ENCODE peak calls at places on chromosomes 11 and 22, in six cellular contexts. M, S, K, B, I and X are unnamed samples.

GRCh38 chr11:27723685-27724084 is 23.4 kb upstream of the BDNF start:
- DNase-seq in M (peak), S (no peak), K (no peak), B (no peak), I (no peak), X (no peak)

GRCh38 chr11:36241512-36241911 is 47.7 kb downstream of the COMMD9 start:
- DNase-seq in M (no peak), S (no peak), K (no peak), B (no peak), I (no peak), X (no peak)

GRCh38 chr11:14318581-14318981 is 40.4 kb downstream of the RRAS2 start:
- DNase-seq in M (peak), S (no peak), K (no peak), B (no peak), I (peak), X (no peak)

GRCh38 chr11:119935341-119935925 is 202.5 kb downstream of the TRIM29 start:
- DNase-seq in M (no peak), S (no peak), K (no peak), B (no peak), I (no peak), X (no peak)

GRCh38 chr11:69444381-69445130 is 36.9 kb upstream of the LINC01488 start:
- DNase-seq in M (peak), S (peak), K (peak), B (no peak), I (peak), X (no peak)

GRCh38 chr11:61055776-61056175 is 46.5 kb upstream of the CD5 start:
- DNase-seq in M (no peak), S (no peak), K (no peak), B (no peak), I (no peak), X (no peak)

GRCh38 chr22:26214466-26214865 is 45.2 kb downstream of the SEZ6L start:
- DNase-seq in M (no peak), S (no peak), K (no peak), B (no peak), I (no peak), X (no peak)

GRCh38 chr22:38153821-38154562 is 27.6 kb downstream of the PLA2G6 start:
- DNase-seq in M (no peak), S (peak), K (no peak), B (no peak), I (peak), X (no peak)

GRCh38 chr22:49469896-49470740 is 357.6 kb downstream of the BRD1 start:
- DNase-seq in M (no peak), S (no peak), K (no peak), B (no peak), I (no peak), X (no peak)

GRCh38 chr11:83102806-83103205 is 31.1 kb upstream of the RAB30 start:
- DNase-seq in M (no peak), S (no peak), K (no peak), B (no peak), I (no peak), X (no peak)

GRCh38 chr22:32444068-32444467 is 20.2 kb downstream of the BPIFC start:
- DNase-seq in M (no peak), S (peak), K (no peak), B (no peak), I (peak), X (peak)

GRCh38 chr22:33811686-33812085 is 108.6 kb downstream of the LARGE1 start:
- DNase-seq in M (peak), S (no peak), K (peak), B (no peak), I (no peak), X (no peak)

GRCh38 chr11:123517559-123518364 is 87.7 kb downstream of the GRAMD1B start:
- DNase-seq in M (no peak), S (no peak), K (no peak), B (no peak), I (no peak), X (no peak)

GRCh38 chr11:93738647-93739081 is 2.6 kb downstream of the TAF1D start:
- DNase-seq in M (no peak), S (no peak), K (peak), B (no peak), I (no peak), X (no peak)

GRCh38 chr22:22171357-22172218 is 73.0 kb upstream of the VPREB1 start:
- DNase-seq in M (no peak), S (peak), K (peak), B (no peak), I (peak), X (no peak)

GRCh38 chr11:61725632-61726280 is 26.7 kb upstream of the MYRF start:
- DNase-seq in M (peak), S (no peak), K (peak), B (no peak), I (no peak), X (no peak)

GRCh38 chr11:70078095-70078795 is at the start of gene ANO1:
- DNase-seq in M (peak), S (no peak), K (no peak), B (no peak), I (peak), X (no peak)

GRCh38 chr11:33654594-33654993 is 46.0 kb downstream of the C11orf91 start:
- DNase-seq in M (no peak), S (no peak), K (no peak), B (no peak), I (no peak), X (no peak)

GRCh38 chr11:134275188-134275533 is 1.0 kb upstream of the GLB1L3 start:
- DNase-seq in M (no peak), S (no peak), K (no peak), B (no peak), I (no peak), X (no peak)
- H4K8ac ChIP-seq in M (no peak), S (no peak), K (no peak), B (no peak), I (no peak), X (no peak)

GRCh38 chr22:24144056-24144455 is 37.2 kb upstream of the SUSD2 start:
- DNase-seq in M (no peak), S (no peak), K (no peak), B (no peak), I (no peak), X (no peak)
- H3K14ac ChIP-seq in M (peak), S (no peak), K (no peak), B (no peak), I (no peak), X (no peak)

GRCh38 chr11:126354631-126355323 is 709 bp upstream of the ST3GAL4 start:
- DNase-seq in M (no peak), S (no peak), K (no peak), B (no peak), I (no peak), X (no peak)
- H4K8ac ChIP-seq in M (peak), S (no peak), K (peak), B (peak), I (peak), X (no peak)

DNA sequence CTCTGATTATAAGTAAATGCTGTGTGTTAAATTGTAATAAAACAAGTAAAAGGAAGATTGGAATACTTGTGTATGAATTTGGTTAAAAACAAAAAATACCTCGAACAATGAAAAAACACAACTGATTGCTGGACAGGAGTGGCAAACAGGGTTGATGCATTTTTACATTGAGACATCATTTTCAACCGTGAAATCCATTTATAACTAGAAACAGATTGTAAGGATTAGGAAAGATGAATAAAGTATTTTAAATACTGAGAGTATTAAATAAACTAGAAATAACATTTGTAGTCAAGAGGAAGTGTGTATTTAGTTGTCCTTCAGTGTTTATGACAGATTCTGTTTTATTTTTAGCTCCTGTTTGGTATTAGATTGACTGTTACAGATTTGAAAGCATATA is 5.4 kb downstream of the ATM start:
- DNase-seq in M (no peak), S (no peak), K (no peak), B (no peak), I (no peak), X (no peak)
- H3K14ac ChIP-seq in M (no peak), S (no peak), K (no peak), B (no peak), I (no peak), X (no peak)

GRCh38 chr22:42269407-42270177 is 861 bp downstream of the TCF20 start:
- DNase-seq in M (no peak), S (peak), K (peak), B (no peak), I (peak), X (no peak)
- H4K8ac ChIP-seq in M (peak), S (no peak), K (no peak), B (peak), I (peak), X (no peak)

GRCh38 chr11:113322158-113322557 is 7.8 kb downstream of the TTC12 start:
- DNase-seq in M (no peak), S (no peak), K (no peak), B (no peak), I (no peak), X (no peak)

GRCh38 chr11:113316251-113316650 is 1.9 kb downstream of the TTC12 start:
- DNase-seq in M (no peak), S (no peak), K (no peak), B (no peak), I (no peak), X (no peak)

GRCh38 chr11:113314389-113315301 is at the start of gene TTC12:
- DNase-seq in M (peak), S (peak), K (peak), B (peak), I (peak), X (peak)

GRCh38 chr11:113317297-113317696 is 2.9 kb downstream of the TTC12 start:
- DNase-seq in M (no peak), S (no peak), K (no peak), B (no peak), I (no peak), X (no peak)

GRCh38 chr11:113319085-113319484 is 4.7 kb downstream of the TTC12 start:
- DNase-seq in M (no peak), S (no peak), K (no peak), B (no peak), I (no peak), X (no peak)
- H3K14ac ChIP-seq in M (no peak), S (no peak), K (no peak), B (no peak), I (no peak), X (no peak)

GRCh38 chr11:41392591-41392990 is 66.9 kb downstream of the LRRC4C start:
- DNase-seq in M (no peak), S (peak), K (no peak), B (no peak), I (no peak), X (peak)

GRCh38 chr11:41400124-41400523 is 59.3 kb downstream of the LRRC4C start:
- DNase-seq in M (no peak), S (no peak), K (no peak), B (no peak), I (no peak), X (no peak)

GRCh38 chr11:41398175-41398574 is 61.3 kb downstream of the LRRC4C start:
- DNase-seq in M (no peak), S (no peak), K (no peak), B (no peak), I (no peak), X (no peak)

DNA sequence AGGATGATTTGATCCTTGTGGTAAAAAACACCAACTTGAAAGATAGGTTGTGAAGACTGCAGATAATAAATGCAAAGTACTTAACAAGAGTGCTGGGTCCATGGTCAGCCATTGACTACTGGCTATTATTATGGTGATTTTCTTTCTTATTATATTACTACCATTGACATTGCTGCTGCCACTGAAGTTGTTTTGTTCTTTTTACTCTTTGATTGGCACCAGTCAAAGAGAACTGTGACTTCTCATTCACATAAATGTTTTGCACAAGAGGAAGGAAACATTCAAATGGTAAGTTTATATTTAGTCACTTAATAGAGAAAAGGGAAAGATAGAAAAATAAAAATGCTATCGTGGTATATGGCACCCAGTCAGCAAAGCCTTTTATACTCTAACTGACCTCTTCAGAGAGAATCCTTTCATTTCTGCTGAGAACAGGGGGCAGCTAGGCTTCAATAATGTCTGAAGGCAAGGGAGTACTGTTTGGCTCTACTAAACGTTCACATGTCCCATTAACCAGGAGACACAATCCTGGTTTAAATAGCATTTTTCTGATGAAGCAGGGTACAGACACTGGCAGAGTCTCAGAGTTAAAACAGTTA is 64.8 kb downstream of the LRRC4C start:
- DNase-seq in M (no peak), S (no peak), K (no peak), B (no peak), I (no peak), X (no peak)
- H4K8ac ChIP-seq in M (no peak), S (no peak), K (no peak), B (no peak), I (no peak), X (no peak)

DNA sequence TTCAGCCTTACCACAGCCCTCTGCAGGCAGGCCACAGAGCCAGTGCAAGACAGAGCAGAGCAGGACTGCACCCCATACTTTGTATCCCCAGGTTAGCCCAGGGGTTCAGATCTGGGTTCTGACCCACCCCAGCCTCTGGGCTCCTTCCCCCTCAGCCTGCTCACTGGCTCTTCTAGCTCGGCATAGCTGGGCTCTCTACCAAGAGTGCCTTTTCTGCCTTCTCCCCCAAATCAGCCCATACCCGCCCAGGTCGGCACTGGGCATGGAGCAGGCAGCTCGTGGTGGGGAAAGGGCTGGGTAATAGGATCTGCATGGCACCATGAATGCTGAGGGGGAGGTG is 8.3 kb downstream of the RELT start:
- DNase-seq in M (no peak), S (no peak), K (no peak), B (no peak), I (no peak), X (no peak)
- H3K14ac ChIP-seq in M (no peak), S (no peak), K (no peak), B (no peak), I (no peak), X (no peak)